ENCODE peak calls at places on chromosomes 4 and X, in six cellular contexts. One of them, this sample, is unnamed.
A peak's percentile ranks its signal among the peaks of the same experiment; 100 is the strongest.

GRCh38 chr4:187077749-187078148 is 354.1 kb upstream of the FAT1 start:
- DNase-seq in tibial artery: no peak
- DNase-seq in fibroblast of lung: no peak
- DNase-seq in lung: no peak
- DNase-seq in breast epithelium: no peak
- DNase-seq in CD4-positive, alpha-beta memory T cell: no peak
- DNase-seq in this sample: no peak

GRCh38 chrX:66638591-66639500 is at the start of gene EDA2R:
- DNase-seq in tibial artery: no peak
- DNase-seq in CD4-positive, alpha-beta memory T cell: peak; percentile 17
- DNase-seq in fibroblast of lung: peak; percentile 48
- DNase-seq in lung: peak; percentile 38
- DNase-seq in breast epithelium: peak; percentile 29
- DNase-seq in this sample: peak; percentile 81

GRCh38 chrX:108264376-108264775 is 172.8 kb downstream of the ATG4A start:
- DNase-seq in breast epithelium: no peak
- DNase-seq in tibial artery: no peak
- DNase-seq in fibroblast of lung: no peak
- DNase-seq in CD4-positive, alpha-beta memory T cell: no peak
- DNase-seq in lung: no peak
- DNase-seq in this sample: no peak

GRCh38 chr4:710916-711315 is 5.3 kb downstream of the PCGF3 start:
- DNase-seq in lung: no peak
- DNase-seq in fibroblast of lung: no peak
- DNase-seq in breast epithelium: no peak
- DNase-seq in tibial artery: no peak
- DNase-seq in CD4-positive, alpha-beta memory T cell: no peak
- DNase-seq in this sample: no peak

GRCh38 chrX:51899741-51900140 is 6.3 kb downstream of the MAGED1 start:
- DNase-seq in CD4-positive, alpha-beta memory T cell: no peak
- DNase-seq in tibial artery: no peak
- DNase-seq in fibroblast of lung: no peak
- DNase-seq in lung: no peak
- DNase-seq in breast epithelium: no peak
- DNase-seq in this sample: no peak

GRCh38 chrX:2500681-2501151 is at the start of the genes DHRSX and ZBED1:
- DNase-seq in lung: no peak
- DNase-seq in fibroblast of lung: peak; percentile 12
- DNase-seq in tibial artery: no peak
- DNase-seq in CD4-positive, alpha-beta memory T cell: peak; percentile 48
- DNase-seq in breast epithelium: no peak
- DNase-seq in this sample: peak; percentile 69

GRCh38 chr4:39614487-39615162 is 24.0 kb downstream of the SMIM14 start:
- DNase-seq in breast epithelium: no peak
- DNase-seq in tibial artery: no peak
- DNase-seq in lung: no peak
- DNase-seq in fibroblast of lung: peak; percentile 80
- DNase-seq in CD4-positive, alpha-beta memory T cell: no peak
- DNase-seq in this sample: no peak

GRCh38 chrX:28586891-28587635 is at the start of gene IL1RAPL1:
- DNase-seq in lung: no peak
- DNase-seq in tibial artery: no peak
- DNase-seq in fibroblast of lung: peak; percentile 83
- DNase-seq in CD4-positive, alpha-beta memory T cell: no peak
- DNase-seq in breast epithelium: no peak
- DNase-seq in this sample: no peak

GRCh38 chrX:115392871-115393270 is 103.4 kb downstream of the LUZP4 start:
- DNase-seq in lung: no peak
- DNase-seq in breast epithelium: no peak
- DNase-seq in fibroblast of lung: no peak
- DNase-seq in tibial artery: no peak
- DNase-seq in CD4-positive, alpha-beta memory T cell: no peak
- DNase-seq in this sample: no peak

GRCh38 chr4:3858046-3858730 is 92.0 kb downstream of the ADRA2C start:
- DNase-seq in breast epithelium: no peak
- DNase-seq in CD4-positive, alpha-beta memory T cell: no peak
- DNase-seq in fibroblast of lung: no peak
- DNase-seq in tibial artery: no peak
- DNase-seq in lung: no peak
- DNase-seq in this sample: no peak

GRCh38 chr4:166941629-166942028 is 292.7 kb downstream of the SPOCK3 start:
- DNase-seq in breast epithelium: no peak
- DNase-seq in lung: no peak
- DNase-seq in fibroblast of lung: no peak
- DNase-seq in tibial artery: no peak
- DNase-seq in CD4-positive, alpha-beta memory T cell: no peak
- DNase-seq in this sample: no peak

GRCh38 chr4:3296651-3297050 is 3.8 kb downstream of the RGS12 start:
- DNase-seq in breast epithelium: no peak
- DNase-seq in lung: no peak
- DNase-seq in tibial artery: peak; percentile 5
- DNase-seq in CD4-positive, alpha-beta memory T cell: no peak
- DNase-seq in fibroblast of lung: no peak
- DNase-seq in this sample: no peak

GRCh38 chr4:110622841-110623709 is at the start of gene PITX2:
- DNase-seq in CD4-positive, alpha-beta memory T cell: no peak
- DNase-seq in breast epithelium: peak; percentile 61
- DNase-seq in fibroblast of lung: peak; percentile 84
- DNase-seq in tibial artery: no peak
- DNase-seq in lung: peak; percentile 53
- DNase-seq in this sample: peak; percentile 89

GRCh38 chr4:15779336-15779735 is 1.2 kb downstream of the CD38 start:
- DNase-seq in breast epithelium: no peak
- DNase-seq in tibial artery: peak; percentile 83
- DNase-seq in CD4-positive, alpha-beta memory T cell: no peak
- DNase-seq in fibroblast of lung: peak; percentile 67
- DNase-seq in lung: peak; percentile 67
- DNase-seq in this sample: no peak
- H3K4me1 ChIP-seq in breast epithelium: no peaks in the 10 kb centered on the region
- H3K4me1 ChIP-seq in tibial artery: peaks cover 3% of the 10 kb centered on the region
- H3K4me1 ChIP-seq in CD4-positive, alpha-beta memory T cell: peaks cover 34% of the 10 kb centered on the region
- H3K4me1 ChIP-seq in fibroblast of lung: no peaks in the 10 kb centered on the region
- H3K4me1 ChIP-seq in lung: peaks cover 3% of the 10 kb centered on the region
- H3K4me1 ChIP-seq in this sample: peaks cover 70% of the 10 kb centered on the region

GRCh38 chr4:152104286-152104685 is 343.5 kb upstream of the GATB start:
- DNase-seq in lung: no peak
- DNase-seq in CD4-positive, alpha-beta memory T cell: no peak
- DNase-seq in tibial artery: no peak
- DNase-seq in breast epithelium: no peak
- DNase-seq in fibroblast of lung: no peak
- DNase-seq in this sample: no peak
- H3K4me1 ChIP-seq in lung: no peaks in the 10 kb centered on the region
- H3K4me1 ChIP-seq in CD4-positive, alpha-beta memory T cell: peaks cover 89% of the 10 kb centered on the region
- H3K4me1 ChIP-seq in tibial artery: peaks cover 3% of the 10 kb centered on the region
- H3K4me1 ChIP-seq in breast epithelium: no peaks in the 10 kb centered on the region
- H3K4me1 ChIP-seq in fibroblast of lung: peaks cover 20% of the 10 kb centered on the region
- H3K4me1 ChIP-seq in this sample: peaks cover 12% of the 10 kb centered on the region

GRCh38 chr4:53014368-53014767 is 152.3 kb downstream of the RASL11B start:
- DNase-seq in breast epithelium: no peak
- DNase-seq in tibial artery: no peak
- DNase-seq in fibroblast of lung: no peak
- DNase-seq in CD4-positive, alpha-beta memory T cell: no peak
- DNase-seq in lung: no peak
- DNase-seq in this sample: no peak

GRCh38 chr4:53012738-53013137 is 150.6 kb downstream of the RASL11B start:
- DNase-seq in breast epithelium: no peak
- DNase-seq in CD4-positive, alpha-beta memory T cell: peak; percentile 17
- DNase-seq in tibial artery: no peak
- DNase-seq in fibroblast of lung: peak; percentile 48
- DNase-seq in lung: no peak
- DNase-seq in this sample: no peak

GRCh38 chr4:53014881-53015280 is 152.8 kb downstream of the RASL11B start:
- DNase-seq in breast epithelium: no peak
- DNase-seq in fibroblast of lung: no peak
- DNase-seq in CD4-positive, alpha-beta memory T cell: no peak
- DNase-seq in tibial artery: no peak
- DNase-seq in lung: no peak
- DNase-seq in this sample: no peak

GRCh38 chr4:53015681-53016080 is 153.6 kb downstream of the RASL11B start:
- DNase-seq in breast epithelium: no peak
- DNase-seq in lung: no peak
- DNase-seq in tibial artery: peak; percentile 33
- DNase-seq in fibroblast of lung: peak; percentile 81
- DNase-seq in CD4-positive, alpha-beta memory T cell: no peak
- DNase-seq in this sample: peak; percentile 42

DNA sequence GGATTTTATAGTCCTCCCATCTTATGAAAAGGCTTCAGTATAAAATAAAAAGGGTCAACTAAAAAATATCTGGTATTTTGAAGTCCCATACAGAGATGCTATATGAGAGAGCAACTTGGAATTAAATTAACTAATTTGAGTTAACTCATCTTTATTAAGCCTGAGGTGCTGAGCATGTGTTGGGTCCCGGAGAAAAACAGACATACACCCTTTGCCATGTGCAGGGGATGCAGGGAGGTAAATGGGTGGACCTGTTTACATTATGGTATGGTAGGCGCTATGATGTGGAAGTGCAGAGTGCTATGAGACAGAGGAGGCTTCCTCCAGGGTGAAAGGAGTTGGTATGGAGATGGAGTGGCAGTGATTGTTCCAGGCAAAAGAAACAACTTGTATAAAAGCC is 151.8 kb downstream of the RASL11B start:
- DNase-seq in lung: no peak
- DNase-seq in fibroblast of lung: no peak
- DNase-seq in breast epithelium: no peak
- DNase-seq in CD4-positive, alpha-beta memory T cell: no peak
- DNase-seq in tibial artery: no peak
- DNase-seq in this sample: no peak
- H3K4me1 ChIP-seq in lung: peaks cover 16% of the 10 kb centered on the region
- H3K4me1 ChIP-seq in fibroblast of lung: peaks cover 3% of the 10 kb centered on the region
- H3K4me1 ChIP-seq in breast epithelium: peaks cover 4% of the 10 kb centered on the region
- H3K4me1 ChIP-seq in CD4-positive, alpha-beta memory T cell: peaks cover 34% of the 10 kb centered on the region
- H3K4me1 ChIP-seq in tibial artery: no peaks in the 10 kb centered on the region
- H3K4me1 ChIP-seq in this sample: no peaks in the 10 kb centered on the region

DNA sequence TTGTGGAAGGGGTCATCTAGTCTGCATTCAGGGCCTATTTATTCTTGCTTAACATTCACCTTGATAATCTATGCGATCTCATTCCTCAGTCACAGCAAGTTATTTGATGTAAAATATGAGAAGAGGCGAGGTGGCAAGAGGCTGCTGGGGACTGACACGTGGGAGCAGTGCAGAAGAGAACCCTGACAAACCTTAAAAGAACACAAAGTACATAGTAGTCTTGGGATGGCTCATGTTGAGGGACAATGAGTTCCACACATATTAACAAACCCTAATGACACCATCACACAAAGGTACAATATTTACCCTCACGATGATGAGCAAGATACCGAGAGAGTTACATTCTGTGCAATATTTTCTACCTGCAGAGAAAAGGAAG is 57.5 kb downstream of the MAML3 start:
- DNase-seq in CD4-positive, alpha-beta memory T cell: no peak
- DNase-seq in tibial artery: no peak
- DNase-seq in lung: no peak
- DNase-seq in breast epithelium: no peak
- DNase-seq in fibroblast of lung: no peak
- DNase-seq in this sample: no peak
- H3K4me1 ChIP-seq in CD4-positive, alpha-beta memory T cell: peaks cover 48% of the 10 kb centered on the region
- H3K4me1 ChIP-seq in tibial artery: peaks cover 35% of the 10 kb centered on the region
- H3K4me1 ChIP-seq in lung: peaks cover 21% of the 10 kb centered on the region
- H3K4me1 ChIP-seq in breast epithelium: peaks cover 19% of the 10 kb centered on the region
- H3K4me1 ChIP-seq in fibroblast of lung: peaks cover 34% of the 10 kb centered on the region
- H3K4me1 ChIP-seq in this sample: peaks cover 45% of the 10 kb centered on the region

GRCh38 chrX:40105791-40106676 is 8.3 kb upstream of the BCOR start:
- DNase-seq in fibroblast of lung: no peak
- DNase-seq in lung: no peak
- DNase-seq in breast epithelium: no peak
- DNase-seq in CD4-positive, alpha-beta memory T cell: peak; percentile 69
- DNase-seq in tibial artery: no peak
- DNase-seq in this sample: peak; percentile 74

GRCh38 chrX:40103565-40104323 is 6.0 kb upstream of the BCOR start:
- DNase-seq in lung: no peak
- DNase-seq in tibial artery: no peak
- DNase-seq in breast epithelium: no peak
- DNase-seq in CD4-positive, alpha-beta memory T cell: no peak
- DNase-seq in fibroblast of lung: no peak
- DNase-seq in this sample: no peak

GRCh38 chrX:40106677-40107290 is 9.0 kb upstream of the BCOR start:
- DNase-seq in breast epithelium: no peak
- DNase-seq in lung: no peak
- DNase-seq in fibroblast of lung: no peak
- DNase-seq in tibial artery: no peak
- DNase-seq in CD4-positive, alpha-beta memory T cell: no peak
- DNase-seq in this sample: no peak

GRCh38 chrX:40104649-40105015 is 6.9 kb upstream of the BCOR start:
- DNase-seq in breast epithelium: no peak
- DNase-seq in CD4-positive, alpha-beta memory T cell: no peak
- DNase-seq in fibroblast of lung: peak; percentile 55
- DNase-seq in lung: no peak
- DNase-seq in tibial artery: no peak
- DNase-seq in this sample: peak; percentile 66

DNA sequence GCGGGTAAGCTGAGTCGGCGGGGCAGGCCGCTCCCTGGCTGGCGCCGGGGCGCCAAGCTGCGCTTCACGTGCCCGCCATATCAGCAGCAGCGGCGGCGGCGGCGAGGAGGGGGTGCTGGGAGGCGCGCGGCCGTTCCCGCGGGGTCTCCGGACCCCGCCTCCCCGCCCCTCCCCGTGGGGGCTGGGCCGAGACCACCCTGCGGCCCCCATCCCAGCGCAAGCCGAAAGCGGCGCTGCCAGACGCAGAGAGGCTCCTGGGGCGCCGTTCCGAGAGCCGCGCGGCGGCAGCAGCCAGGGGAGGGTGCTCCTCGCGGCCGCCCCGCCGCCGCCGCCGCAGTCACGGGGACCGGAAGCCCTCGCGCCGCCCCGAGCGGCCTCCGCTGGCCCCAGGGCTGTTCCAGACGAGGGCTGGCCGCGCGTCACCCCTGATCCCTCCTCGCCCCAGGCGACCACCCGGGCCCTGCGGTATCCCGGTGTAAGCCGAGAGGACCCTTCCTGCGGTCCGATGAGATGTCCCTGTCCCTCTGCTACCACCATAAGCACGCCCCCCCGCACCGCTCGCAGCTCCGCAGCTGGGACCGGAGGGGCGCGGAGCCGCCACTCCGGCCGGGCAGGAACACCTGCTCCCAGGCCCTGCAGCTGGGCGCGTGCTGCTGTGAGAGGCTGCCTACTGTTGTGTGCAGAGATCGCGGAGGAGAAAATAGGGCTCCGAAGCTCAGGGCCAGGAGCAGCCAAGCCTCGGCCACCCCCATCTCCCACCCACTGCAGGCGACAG is 7.4 kb upstream of the BCOR start:
- DNase-seq in tibial artery: no peak
- DNase-seq in lung: no peak
- DNase-seq in fibroblast of lung: no peak
- DNase-seq in breast epithelium: no peak
- DNase-seq in CD4-positive, alpha-beta memory T cell: no peak
- DNase-seq in this sample: peak; percentile 74
- H3K4me1 ChIP-seq in tibial artery: peaks cover 9% of the 10 kb centered on the region
- H3K4me1 ChIP-seq in lung: no peaks in the 10 kb centered on the region
- H3K4me1 ChIP-seq in fibroblast of lung: peaks cover 3% of the 10 kb centered on the region
- H3K4me1 ChIP-seq in breast epithelium: peaks cover 5% of the 10 kb centered on the region
- H3K4me1 ChIP-seq in CD4-positive, alpha-beta memory T cell: peaks cover 20% of the 10 kb centered on the region
- H3K4me1 ChIP-seq in this sample: peaks cover 80% of the 10 kb centered on the region

This sample was measured in OCI-LY7.